ENCODE peak calls at places on chromosomes 5 and 9, in four cellular contexts. E is mesendoderm, V is IMR-90, O is H1. L is an unnamed sample.

GRCh38 chr5:99775189-99775588 is 760.0 kb upstream of the FAM174A start:
- DNase-seq in V (no peak), O (no peak), E (peak), L (no peak)

GRCh38 chr9:83238871-83239624 is 176.1 kb upstream of the RASEF start:
- DNase-seq in V (no peak), E (no peak), O (no peak), L (no peak)

GRCh38 chr9:94581711-94582110 is 11.9 kb downstream of the FBP2 start:
- DNase-seq in E (no peak), V (no peak), O (no peak), L (no peak)

GRCh38 chr9:129052592-129052991 is 16.2 kb downstream of the MIGA2 start:
- DNase-seq in O (no peak), E (no peak), V (no peak), L (no peak)

GRCh38 chr9:92528537-92528851 is 7.3 kb downstream of the ECM2 start:
- DNase-seq in V (no peak), O (no peak), E (no peak), L (no peak)

GRCh38 chr5:151101746-151102145 is 20.9 kb upstream of the TNIP1 start:
- DNase-seq in V (no peak), O (no peak), E (no peak), L (no peak)

GRCh38 chr9:91905958-91906585 is 44.0 kb downstream of the ROR2 start:
- DNase-seq in E (no peak), O (no peak), V (no peak), L (no peak)

GRCh38 chr5:118999696-119000095 is 11.3 kb upstream of the DTWD2 start:
- DNase-seq in V (no peak), E (no peak), O (no peak), L (no peak)

GRCh38 chr9:68780735-68781134 is 75.7 kb downstream of the PIP5K1B start:
- DNase-seq in E (no peak), V (peak), O (no peak), L (no peak)

GRCh38 chr9:133768371-133768858 is 30.3 kb upstream of the SARDH start:
- DNase-seq in O (no peak), V (no peak), E (no peak), L (peak)

GRCh38 chr5:53463909-53464621 is 16.4 kb upstream of the FST start:
- DNase-seq in V (peak), E (no peak), O (no peak), L (no peak)

GRCh38 chr9:91240596-91240995 is 121.1 kb downstream of the AUH start:
- DNase-seq in V (no peak), O (no peak), E (no peak), L (no peak)

GRCh38 chr9:114240216-114240615 is 82.7 kb upstream of the ORM1 start:
- DNase-seq in O (no peak), V (no peak), E (no peak), L (no peak)

GRCh38 chr5:133842846-133843725 is 125.3 kb downstream of the C5orf15 start:
- DNase-seq in O (no peak), E (peak), V (no peak), L (no peak)

DNA sequence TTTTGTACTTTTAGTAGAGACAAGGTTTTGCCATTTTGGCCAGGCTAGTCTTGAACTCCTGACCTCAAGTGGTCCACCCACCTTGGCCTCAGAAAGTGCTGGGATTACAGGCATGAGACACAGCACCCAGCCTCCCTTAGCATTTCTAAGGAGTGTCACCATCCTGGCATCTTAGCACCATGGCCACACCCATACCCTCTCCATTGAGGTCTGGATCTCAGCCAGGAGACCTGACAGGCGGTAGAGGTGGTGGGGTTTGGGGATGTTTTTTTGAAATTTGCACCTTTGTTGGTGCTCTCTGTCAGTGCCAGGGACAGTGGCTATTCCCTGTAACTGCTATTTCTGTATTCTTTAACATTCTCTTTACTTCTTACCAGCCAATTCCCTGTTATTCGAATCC is 72.5 kb downstream of the TRIM36 start:
- DNase-seq in V (no peak), E (no peak), O (no peak), L (no peak)
- H3K56ac ChIP-seq in V (no peak), E (no peak), O (no peak), L (no peak)

GRCh38 chr5:136200130-136200529 is 7.2 kb upstream of the SMIM32 start:
- DNase-seq in O (peak), V (no peak), E (no peak), L (no peak)

GRCh38 chr5:136198453-136198852 is 5.5 kb upstream of the SMIM32 start:
- DNase-seq in E (no peak), O (peak), V (no peak), L (no peak)

GRCh38 chr5:136200761-136201160 is 7.8 kb upstream of the SMIM32 start:
- DNase-seq in O (peak), V (no peak), E (no peak), L (no peak)

GRCh38 chr5:136197462-136198142 is 4.6 kb upstream of the SMIM32 start:
- DNase-seq in E (no peak), O (peak), V (no peak), L (no peak)

DNA sequence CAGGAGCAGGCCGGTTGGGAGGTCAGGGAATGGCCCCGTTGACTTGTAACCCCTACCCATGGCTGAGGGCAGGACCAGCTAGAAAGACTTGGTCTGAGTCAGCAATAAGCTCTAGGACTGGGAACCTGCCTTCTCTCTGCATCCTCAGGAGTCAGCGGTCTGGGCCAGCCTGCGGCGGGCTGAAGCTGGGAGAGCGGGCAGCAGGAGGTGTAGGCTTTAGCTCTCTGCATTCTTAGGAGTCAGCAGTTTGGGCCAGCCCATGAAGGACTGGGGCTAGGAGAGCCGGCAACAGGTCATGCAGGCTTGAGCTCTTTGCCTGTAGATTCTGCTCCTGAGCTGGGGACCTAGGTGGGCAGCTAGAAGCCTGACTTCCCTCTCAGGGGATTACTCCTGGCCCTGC is 6.4 kb upstream of the SMIM32 start:
- DNase-seq in V (no peak), E (no peak), O (peak), L (no peak)
- H3K56ac ChIP-seq in V (no peak), E (no peak), O (no peak), L (no peak)

GRCh38 chr9:89956331-89956730 is 351.5 kb downstream of the GADD45G start:
- DNase-seq in O (no peak), V (no peak), E (no peak), L (no peak)
- H3K56ac ChIP-seq in O (no peak), V (no peak), E (no peak), L (no peak)

GRCh38 chr5:143199161-143199560 is 204.3 kb downstream of the NR3C1 start:
- DNase-seq in E (no peak), V (no peak), O (no peak), L (no peak)
- H3K56ac ChIP-seq in E (no peak), V (no peak), O (no peak), L (no peak)

GRCh38 chr5:149313151-149313841 is 32.0 kb upstream of the GRPEL2 start:
- DNase-seq in V (no peak), O (no peak), E (no peak), L (no peak)

GRCh38 chr5:149310947-149311675 is 34.2 kb upstream of the GRPEL2 start:
- DNase-seq in O (no peak), V (peak), E (peak), L (peak)

GRCh38 chr5:149314571-149315111 is 30.7 kb upstream of the GRPEL2 start:
- DNase-seq in O (no peak), V (no peak), E (no peak), L (no peak)

GRCh38 chr5:149309354-149309753 is 35.9 kb upstream of the GRPEL2 start:
- DNase-seq in E (no peak), V (no peak), O (no peak), L (no peak)

DNA sequence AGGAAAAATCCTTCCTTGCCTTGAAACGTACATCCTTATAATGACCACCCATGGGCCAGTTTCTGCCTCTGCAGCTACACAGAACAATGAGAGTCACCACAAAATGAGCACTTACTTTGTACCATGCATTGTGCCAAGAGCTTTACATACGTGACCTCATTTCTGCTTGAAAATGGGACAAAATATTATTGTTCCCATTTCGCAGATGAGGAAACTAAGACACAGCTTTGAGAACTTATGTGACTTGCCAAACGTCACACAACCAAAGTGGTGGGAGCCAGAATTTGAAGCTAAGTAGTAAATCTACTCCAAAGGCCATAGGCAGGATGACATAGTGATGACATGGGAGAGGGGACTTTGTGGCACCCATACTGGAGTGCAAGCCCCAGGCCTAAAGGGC is 34.8 kb upstream of the GRPEL2 start:
- DNase-seq in E (no peak), V (no peak), O (no peak), L (no peak)
- H3K56ac ChIP-seq in E (no peak), V (no peak), O (no peak), L (no peak)

DNA sequence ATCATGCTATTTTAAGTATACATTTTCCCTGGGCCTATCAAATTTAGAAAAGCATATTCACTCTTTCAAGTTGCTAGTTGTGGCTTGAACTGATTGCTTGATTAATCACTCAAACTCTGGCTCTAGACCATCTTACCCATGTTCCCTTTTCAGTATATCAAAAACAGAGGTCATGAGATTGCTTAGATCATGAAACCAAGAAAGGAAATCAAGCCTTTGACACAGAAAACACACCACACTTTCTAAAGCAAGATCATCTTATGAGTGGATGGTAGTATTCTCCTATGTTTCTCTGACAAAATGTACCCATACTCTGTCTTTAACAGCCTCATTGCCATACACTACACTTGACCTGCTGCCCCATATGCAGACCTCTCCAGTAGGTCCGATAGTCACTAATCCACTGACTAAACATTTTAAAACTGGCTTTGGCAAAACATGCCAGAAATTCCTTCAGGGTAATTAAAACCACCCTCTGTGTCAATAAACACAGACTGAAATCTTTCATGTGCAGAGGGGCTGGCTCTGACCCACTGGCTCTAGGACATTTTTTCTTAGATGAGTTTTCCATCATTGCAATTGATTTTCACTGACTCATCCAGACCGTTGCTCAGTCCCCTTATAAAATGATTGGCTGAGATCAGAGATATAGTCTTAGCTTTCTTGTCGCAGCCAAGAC is 18.2 kb downstream of the PPP2R2B start:
- DNase-seq in E (no peak), O (no peak), V (no peak), L (no peak)
- H3K56ac ChIP-seq in E (no peak), O (no peak), V (no peak), L (no peak)